ENCODE peak calls at places on chromosome 11, in five cellular contexts. One of them, this sample, is unnamed. For H3K36me3, the result is how much of the 10 kb centered on the place peaks cover.

GRCh38 chr11:114243461-114244372 is 52.5 kb upstream of the NNMT start:
- DNase-seq in Panc1: no peak
- DNase-seq in fibroblast of lung: peak
- DNase-seq in adipocyte: no peak
- DNase-seq in ovary: no peak
- DNase-seq in this sample: no peak

GRCh38 chr11:77091146-77091940 is 11.3 kb upstream of the OMP start:
- DNase-seq in Panc1: peak
- DNase-seq in fibroblast of lung: peak
- DNase-seq in adipocyte: peak
- DNase-seq in ovary: peak
- DNase-seq in this sample: peak

GRCh38 chr11:117868815-117869642 is 7.4 kb downstream of the FXYD6 start:
- DNase-seq in Panc1: no peak
- DNase-seq in fibroblast of lung: no peak
- DNase-seq in adipocyte: no peak
- DNase-seq in ovary: no peak
- DNase-seq in this sample: no peak

GRCh38 chr11:116312560-116313340 is 460.0 kb downstream of the BUD13 start:
- DNase-seq in Panc1: no peak
- DNase-seq in fibroblast of lung: peak
- DNase-seq in adipocyte: no peak
- DNase-seq in ovary: peak
- DNase-seq in this sample: no peak

GRCh38 chr11:120216426-120217102 is 5.7 kb downstream of the OAF start:
- DNase-seq in Panc1: no peak
- DNase-seq in fibroblast of lung: no peak
- DNase-seq in adipocyte: no peak
- DNase-seq in ovary: no peak
- DNase-seq in this sample: no peak

GRCh38 chr11:46918087-46918751 is at the start of gene LRP4:
- DNase-seq in Panc1: no peak
- DNase-seq in fibroblast of lung: peak
- DNase-seq in adipocyte: peak
- DNase-seq in ovary: peak
- DNase-seq in this sample: peak

GRCh38 chr11:69012092-69013008 is 696 bp downstream of the MRGPRF start:
- DNase-seq in Panc1: no peak
- DNase-seq in fibroblast of lung: peak
- DNase-seq in adipocyte: peak
- DNase-seq in ovary: peak
- DNase-seq in this sample: peak

GRCh38 chr11:46391578-46392420 is at the start of gene CHRM4:
- DNase-seq in Panc1: no peak
- DNase-seq in fibroblast of lung: peak
- DNase-seq in adipocyte: peak
- DNase-seq in ovary: no peak
- DNase-seq in this sample: peak

GRCh38 chr11:114132944-114133394 is 73.5 kb downstream of the ZBTB16 start:
- DNase-seq in Panc1: no peak
- DNase-seq in fibroblast of lung: peak
- DNase-seq in adipocyte: no peak
- DNase-seq in ovary: no peak
- DNase-seq in this sample: no peak

GRCh38 chr11:113705871-113706654 is at the start of gene TMPRSS5:
- DNase-seq in Panc1: no peak
- DNase-seq in fibroblast of lung: no peak
- DNase-seq in adipocyte: no peak
- DNase-seq in ovary: no peak
- DNase-seq in this sample: no peak

GRCh38 chr11:127270848-127271247 is 270.3 kb upstream of the KIRREL3 start:
- DNase-seq in Panc1: no peak
- DNase-seq in fibroblast of lung: no peak
- DNase-seq in adipocyte: no peak
- DNase-seq in ovary: no peak
- DNase-seq in this sample: no peak

GRCh38 chr11:44324222-44324621 is 14.3 kb upstream of the ALX4 start:
- DNase-seq in Panc1: no peak
- DNase-seq in fibroblast of lung: no peak
- DNase-seq in adipocyte: no peak
- DNase-seq in ovary: no peak
- DNase-seq in this sample: no peak

GRCh38 chr11:15327786-15328231 is 213.1 kb downstream of the INSC start:
- DNase-seq in Panc1: no peak
- DNase-seq in fibroblast of lung: peak
- DNase-seq in adipocyte: peak
- DNase-seq in ovary: peak
- DNase-seq in this sample: peak

GRCh38 chr11:15493066-15493465 is 378.3 kb downstream of the INSC start:
- DNase-seq in Panc1: no peak
- DNase-seq in fibroblast of lung: peak
- DNase-seq in adipocyte: no peak
- DNase-seq in ovary: no peak
- DNase-seq in this sample: peak

GRCh38 chr11:130613396-130613795 is 165.0 kb downstream of the ADAMTS15 start:
- DNase-seq in Panc1: no peak
- DNase-seq in fibroblast of lung: no peak
- DNase-seq in adipocyte: no peak
- DNase-seq in ovary: no peak
- DNase-seq in this sample: no peak

GRCh38 chr11:31492320-31492913 is 17.0 kb downstream of the IMMP1L start:
- DNase-seq in Panc1: no peak
- DNase-seq in fibroblast of lung: peak
- DNase-seq in adipocyte: peak
- DNase-seq in ovary: no peak
- DNase-seq in this sample: no peak

GRCh38 chr11:117199916-117200812 is 994 bp downstream of the TAGLN start:
- DNase-seq in Panc1: no peak
- DNase-seq in fibroblast of lung: no peak
- DNase-seq in adipocyte: no peak
- DNase-seq in ovary: no peak
- DNase-seq in this sample: peak

GRCh38 chr11:19648321-19648720 is 64.3 kb upstream of the NAV2 start:
- DNase-seq in Panc1: no peak
- DNase-seq in fibroblast of lung: peak
- DNase-seq in adipocyte: no peak
- DNase-seq in ovary: no peak
- DNase-seq in this sample: no peak

GRCh38 chr11:12799373-12799835 is 125.2 kb downstream of the TEAD1 start:
- DNase-seq in Panc1: no peak
- DNase-seq in fibroblast of lung: no peak
- DNase-seq in adipocyte: no peak
- DNase-seq in ovary: no peak
- DNase-seq in this sample: no peak

GRCh38 chr11:45455536-45455935 is 169.4 kb upstream of the SYT13 start:
- DNase-seq in Panc1: no peak
- DNase-seq in fibroblast of lung: peak
- DNase-seq in adipocyte: peak
- DNase-seq in ovary: no peak
- DNase-seq in this sample: no peak

GRCh38 chr11:93541884-93542752 is 1.1 kb downstream of the SMCO4 start:
- DNase-seq in Panc1: peak
- DNase-seq in fibroblast of lung: peak
- DNase-seq in adipocyte: peak
- DNase-seq in ovary: peak
- DNase-seq in this sample: peak

GRCh38 chr11:61141601-61142028 is 19.6 kb downstream of the VPS37C start:
- DNase-seq in Panc1: no peak
- DNase-seq in fibroblast of lung: no peak
- DNase-seq in adipocyte: no peak
- DNase-seq in ovary: no peak
- DNase-seq in this sample: peak

GRCh38 chr11:133950874-133951483 is 5.8 kb downstream of the IGSF9B start:
- DNase-seq in Panc1: no peak
- DNase-seq in fibroblast of lung: no peak
- DNase-seq in adipocyte: peak
- DNase-seq in ovary: no peak
- DNase-seq in this sample: peak

GRCh38 chr11:106621479-106621878 is 396.8 kb downstream of the GUCY1A2 start:
- DNase-seq in Panc1: no peak
- DNase-seq in fibroblast of lung: no peak
- DNase-seq in adipocyte: no peak
- DNase-seq in ovary: no peak
- DNase-seq in this sample: no peak

GRCh38 chr11:31557991-31558390 is 48.4 kb downstream of the ELP4 start:
- DNase-seq in Panc1: no peak
- DNase-seq in fibroblast of lung: peak
- DNase-seq in adipocyte: peak
- DNase-seq in ovary: no peak
- DNase-seq in this sample: no peak

GRCh38 chr11:73267921-73268540 is 4.1 kb upstream of the P2RY6 start:
- DNase-seq in Panc1: no peak
- DNase-seq in fibroblast of lung: no peak
- DNase-seq in adipocyte: no peak
- DNase-seq in ovary: no peak
- DNase-seq in this sample: no peak

GRCh38 chr11:44139565-44140313 is 44.3 kb downstream of the EXT2 start:
- DNase-seq in Panc1: no peak
- DNase-seq in fibroblast of lung: no peak
- DNase-seq in adipocyte: no peak
- DNase-seq in ovary: no peak
- DNase-seq in this sample: no peak

GRCh38 chr11:70139785-70140410 is 61.8 kb downstream of the ANO1 start:
- DNase-seq in Panc1: no peak
- DNase-seq in fibroblast of lung: no peak
- DNase-seq in adipocyte: no peak
- DNase-seq in ovary: no peak
- DNase-seq in this sample: no peak

GRCh38 chr11:35367491-35367890 is 51.9 kb downstream of the SLC1A2 start:
- DNase-seq in Panc1: no peak
- DNase-seq in fibroblast of lung: peak
- DNase-seq in adipocyte: peak
- DNase-seq in ovary: no peak
- DNase-seq in this sample: no peak

DNA sequence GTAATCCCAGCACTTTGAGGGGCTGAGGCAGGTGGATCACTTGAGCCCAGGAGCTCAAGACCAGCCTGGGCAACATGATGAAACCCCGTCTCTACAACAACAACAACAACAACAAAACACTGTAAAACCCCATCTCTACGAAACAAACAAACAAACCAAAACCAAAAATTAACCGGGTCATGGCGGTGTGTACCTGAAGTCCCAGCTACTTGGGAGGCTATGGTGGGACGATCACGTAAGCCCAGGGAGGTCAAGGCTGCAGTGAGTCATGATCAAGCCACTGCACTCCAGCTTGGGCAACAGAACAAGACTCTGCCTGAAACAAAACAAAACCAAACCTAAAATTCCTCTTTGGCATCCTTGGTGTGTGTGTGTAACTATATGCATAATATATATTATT is 7.0 kb upstream of the POLA2 start:
- DNase-seq in Panc1: no peak
- DNase-seq in fibroblast of lung: no peak
- DNase-seq in adipocyte: no peak
- DNase-seq in ovary: no peak
- DNase-seq in this sample: no peak
- H3K36me3 ChIP-seq in Panc1: under half
- H3K36me3 ChIP-seq in fibroblast of lung: under half
- H3K36me3 ChIP-seq in adipocyte: under half
- H3K36me3 ChIP-seq in ovary: under half
- H3K36me3 ChIP-seq in this sample: under half

DNA sequence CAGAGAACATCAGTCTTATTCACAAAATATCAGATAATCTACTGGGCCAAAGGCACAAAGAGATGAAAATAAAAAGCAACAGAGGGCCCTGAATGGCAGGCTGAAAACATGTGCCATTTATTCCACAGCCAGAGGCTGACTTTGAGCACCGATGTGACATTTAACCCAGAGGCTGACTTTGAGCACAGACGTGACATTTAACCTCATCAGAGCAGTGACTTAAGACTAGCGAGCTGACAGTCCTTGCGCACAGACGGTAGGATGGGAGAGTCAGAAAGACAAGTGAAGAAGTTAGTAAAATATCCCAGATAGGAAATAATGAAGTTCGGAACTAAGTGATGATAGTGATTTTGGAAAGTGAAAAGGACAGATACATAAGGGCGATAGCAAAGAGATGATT is 65.3 kb downstream of the FLI1 start:
- DNase-seq in Panc1: no peak
- DNase-seq in fibroblast of lung: no peak
- DNase-seq in adipocyte: no peak
- DNase-seq in ovary: no peak
- DNase-seq in this sample: no peak
- H3K36me3 ChIP-seq in Panc1: under half
- H3K36me3 ChIP-seq in fibroblast of lung: under half
- H3K36me3 ChIP-seq in adipocyte: under half
- H3K36me3 ChIP-seq in ovary: under half
- H3K36me3 ChIP-seq in this sample: under half

DNA sequence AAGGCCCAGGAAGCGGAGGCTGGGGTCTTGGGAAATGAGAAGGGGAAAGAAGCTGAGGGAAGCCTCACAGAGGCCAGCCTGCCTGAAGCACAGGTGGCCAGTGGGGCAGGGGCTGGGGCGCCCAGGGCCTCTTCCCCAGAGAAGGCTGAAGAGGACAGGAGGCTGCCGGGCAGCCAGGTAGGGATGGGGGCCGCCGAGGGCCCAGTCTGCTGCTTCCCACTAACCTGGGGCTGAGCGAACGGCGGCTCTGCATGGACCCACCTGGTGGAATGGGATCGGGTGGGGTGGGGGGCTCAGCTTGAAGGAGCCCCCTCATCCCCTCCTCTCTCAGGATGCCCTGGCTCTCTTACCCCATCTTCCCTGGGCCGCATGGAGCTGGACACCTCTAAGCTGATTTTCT is 7.7 kb downstream of the EHBP1L1 start:
- DNase-seq in Panc1: no peak
- DNase-seq in fibroblast of lung: no peak
- DNase-seq in adipocyte: no peak
- DNase-seq in ovary: no peak
- DNase-seq in this sample: peak
- H3K36me3 ChIP-seq in Panc1: under half
- H3K36me3 ChIP-seq in fibroblast of lung: under half
- H3K36me3 ChIP-seq in adipocyte: under half
- H3K36me3 ChIP-seq in ovary: under half
- H3K36me3 ChIP-seq in this sample: under half

DNA sequence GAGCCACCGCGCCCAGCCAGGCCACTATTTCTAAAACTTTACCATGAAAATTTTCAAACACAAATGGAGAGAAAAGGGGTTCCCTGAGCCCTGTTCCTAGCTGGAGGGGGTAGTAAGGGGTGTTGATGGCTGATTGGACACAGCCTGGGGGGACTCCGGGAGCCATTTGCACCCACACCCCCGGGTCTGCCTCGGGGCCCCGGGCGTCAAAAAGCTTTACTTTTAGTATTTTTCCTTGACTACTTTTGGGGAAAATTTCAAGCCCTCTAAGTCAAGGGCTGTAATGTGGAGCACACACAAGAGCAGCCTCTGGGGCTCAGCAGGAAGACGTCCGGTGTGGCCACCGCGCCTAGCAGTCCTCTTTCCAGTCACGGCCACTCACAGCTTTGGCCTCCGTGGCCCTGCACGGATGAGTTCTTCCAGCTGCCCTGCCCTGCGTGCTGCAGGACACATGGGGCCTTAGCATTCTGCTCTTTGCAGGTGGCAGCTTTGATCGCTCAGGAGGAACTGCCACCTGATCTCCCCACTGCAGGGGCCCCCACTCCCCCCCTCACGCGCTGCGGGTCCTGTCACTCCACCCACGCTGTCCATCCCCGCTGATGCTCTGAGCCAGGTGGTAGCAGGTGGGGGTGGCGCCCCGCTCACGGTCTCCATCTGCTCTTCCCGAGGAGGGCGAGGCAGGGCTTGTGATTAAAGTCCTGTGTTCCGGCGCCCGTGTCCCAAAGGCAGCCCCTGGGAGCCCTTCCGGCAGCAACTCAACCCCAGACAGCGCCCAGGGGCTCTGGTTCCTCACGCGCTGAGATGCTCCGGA is 14.4 kb downstream of the RNH1 start:
- DNase-seq in Panc1: no peak
- DNase-seq in fibroblast of lung: no peak
- DNase-seq in adipocyte: no peak
- DNase-seq in ovary: no peak
- DNase-seq in this sample: peak
- H3K36me3 ChIP-seq in Panc1: under half
- H3K36me3 ChIP-seq in fibroblast of lung: under half
- H3K36me3 ChIP-seq in adipocyte: under half
- H3K36me3 ChIP-seq in ovary: under half
- H3K36me3 ChIP-seq in this sample: under half

This sample was measured in H7.